ENCODE peak calls at places on chromosomes 1 and 21, in four cellular contexts. W, T, G and V are unnamed samples.

GRCh38 chr1:156464335-156464734 is 36.2 kb downstream of the MEF2D start:
- DNase-seq in W (peak; percentile 94), T (peak; percentile 35), G (no peak), V (no peak)

GRCh38 chr1:59418361-59418760 is 121.5 kb downstream of the FGGY start:
- DNase-seq in W (no peak), G (no peak), T (no peak), V (no peak)

GRCh38 chr1:3944621-3944914 is 44.5 kb upstream of the C1orf174 start:
- DNase-seq in W (no peak), G (no peak), T (no peak), V (no peak)

GRCh38 chr1:152220166-152221163 is 3.5 kb downstream of the HRNR start:
- DNase-seq in G (no peak), T (no peak), W (no peak), V (no peak)

GRCh38 chr1:99645699-99646531 is at the start of gene PALMD:
- DNase-seq in G (peak; percentile 50), T (no peak), W (peak; percentile 71), V (no peak)

GRCh38 chr1:115725600-115725999 is 42.9 kb downstream of the CASQ2 start:
- DNase-seq in G (no peak), W (no peak), T (no peak), V (peak; percentile 25)

GRCh38 chr1:66758247-66758755 is 6.0 kb downstream of the DYNLT5 start:
- DNase-seq in T (peak; percentile 12), G (no peak), W (no peak), V (peak; percentile 16)

GRCh38 chr21:32048353-32048752 is 175.5 kb downstream of the HUNK start:
- DNase-seq in W (no peak), G (no peak), T (no peak), V (no peak)

GRCh38 chr1:204478166-204478899 is 16.3 kb downstream of the PIK3C2B start:
- DNase-seq in T (no peak), W (no peak), G (no peak), V (no peak)

GRCh38 chr1:61680500-61680899 is 44.4 kb downstream of the TM2D1 start:
- DNase-seq in T (no peak), W (peak; percentile 27), G (no peak), V (no peak)

GRCh38 chr1:10122926-10123325 is 87.4 kb upstream of the KIF1B start:
- DNase-seq in G (no peak), W (no peak), T (peak; percentile 56), V (no peak)

GRCh38 chr1:101298663-101299062 is 61.8 kb downstream of the S1PR1 start:
- DNase-seq in G (no peak), W (no peak), T (no peak), V (no peak)

GRCh38 chr1:240115831-240116230 is 24.1 kb downstream of the FMN2 start:
- DNase-seq in G (no peak), T (no peak), W (no peak), V (no peak)

GRCh38 chr1:240114222-240114621 is 22.5 kb downstream of the FMN2 start:
- DNase-seq in T (no peak), G (no peak), W (no peak), V (no peak)

GRCh38 chr1:240109130-240109529 is 17.4 kb downstream of the FMN2 start:
- DNase-seq in W (no peak), G (no peak), T (no peak), V (no peak)

GRCh38 chr1:240109920-240110685 is 18.4 kb downstream of the FMN2 start:
- DNase-seq in G (no peak), W (peak; percentile 35), T (no peak), V (peak; percentile 21)

DNA sequence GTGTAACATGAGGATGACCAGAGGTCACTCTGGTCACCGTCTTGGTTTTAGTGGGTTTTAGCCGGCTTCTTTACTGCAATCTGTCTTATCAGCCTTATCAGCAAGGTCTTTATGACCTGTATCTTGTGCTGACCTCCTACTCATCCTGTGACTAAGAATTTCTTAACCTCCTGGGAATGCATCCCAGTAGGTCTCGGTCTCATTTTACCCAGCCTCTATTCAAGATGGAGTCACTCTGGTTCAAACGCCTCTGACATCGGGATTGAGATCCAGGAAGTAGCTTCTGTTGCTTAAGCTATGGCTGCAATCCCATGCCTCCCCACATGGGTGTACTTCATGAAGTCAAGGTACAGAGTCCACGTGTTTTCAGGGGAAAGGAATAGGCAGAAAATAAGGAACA is 19.9 kb downstream of the FMN2 start:
- DNase-seq in W (no peak), T (no peak), G (no peak), V (no peak)
- TF ChIP-seq CTCF in W (no peak), T (peak; percentile 33), G (no peak), V (no peak)

DNA sequence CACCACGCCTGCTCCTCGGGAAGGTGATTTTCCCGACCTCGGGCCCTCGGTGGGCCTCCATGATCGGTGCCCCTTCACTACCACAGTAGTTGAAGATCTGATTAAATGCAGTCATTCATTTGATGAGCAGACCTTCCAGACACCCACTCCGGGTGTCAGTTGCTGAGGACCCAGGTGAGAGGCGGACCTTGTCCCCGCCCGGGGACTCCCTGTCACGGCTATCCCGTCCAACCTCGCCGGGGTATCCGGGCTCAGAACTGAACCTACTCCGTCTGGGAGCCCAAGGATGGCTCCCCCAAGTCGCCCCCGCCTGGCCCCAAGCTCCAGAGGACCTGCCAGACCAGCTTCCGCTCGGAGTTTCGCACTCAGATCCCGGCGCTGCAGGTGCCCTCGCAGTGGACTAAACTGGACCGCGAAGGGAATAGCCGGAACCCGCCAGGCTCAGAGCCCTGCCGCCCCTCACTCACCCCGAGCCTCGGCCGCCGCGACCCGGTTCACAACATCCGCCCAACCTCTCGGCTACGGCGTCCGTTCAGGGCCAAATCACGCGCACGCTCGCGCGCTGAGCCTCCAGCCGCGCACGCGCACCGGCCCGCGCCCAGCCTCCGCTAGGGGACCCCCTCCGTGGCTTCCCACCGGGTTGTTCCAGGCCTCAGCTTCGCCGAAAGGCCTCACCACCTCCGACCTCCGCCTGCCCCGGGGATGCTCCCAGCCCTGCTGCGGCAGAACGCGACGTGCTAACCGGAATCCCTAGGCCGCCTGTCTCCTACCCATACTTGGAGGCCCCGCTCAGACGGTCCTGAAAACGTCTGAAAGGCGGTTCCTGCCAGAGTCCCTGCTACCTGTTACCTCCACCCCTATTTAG is 22.3 kb downstream of the RNU1-3 start:
- DNase-seq in G (peak; percentile 99), T (peak; percentile 96), W (peak; percentile 97), V (peak; percentile 100)
- TF ChIP-seq CTCF in G (peak; percentile 75), T (peak; percentile 65), W (peak; percentile 61), V (peak; percentile 43)

DNA sequence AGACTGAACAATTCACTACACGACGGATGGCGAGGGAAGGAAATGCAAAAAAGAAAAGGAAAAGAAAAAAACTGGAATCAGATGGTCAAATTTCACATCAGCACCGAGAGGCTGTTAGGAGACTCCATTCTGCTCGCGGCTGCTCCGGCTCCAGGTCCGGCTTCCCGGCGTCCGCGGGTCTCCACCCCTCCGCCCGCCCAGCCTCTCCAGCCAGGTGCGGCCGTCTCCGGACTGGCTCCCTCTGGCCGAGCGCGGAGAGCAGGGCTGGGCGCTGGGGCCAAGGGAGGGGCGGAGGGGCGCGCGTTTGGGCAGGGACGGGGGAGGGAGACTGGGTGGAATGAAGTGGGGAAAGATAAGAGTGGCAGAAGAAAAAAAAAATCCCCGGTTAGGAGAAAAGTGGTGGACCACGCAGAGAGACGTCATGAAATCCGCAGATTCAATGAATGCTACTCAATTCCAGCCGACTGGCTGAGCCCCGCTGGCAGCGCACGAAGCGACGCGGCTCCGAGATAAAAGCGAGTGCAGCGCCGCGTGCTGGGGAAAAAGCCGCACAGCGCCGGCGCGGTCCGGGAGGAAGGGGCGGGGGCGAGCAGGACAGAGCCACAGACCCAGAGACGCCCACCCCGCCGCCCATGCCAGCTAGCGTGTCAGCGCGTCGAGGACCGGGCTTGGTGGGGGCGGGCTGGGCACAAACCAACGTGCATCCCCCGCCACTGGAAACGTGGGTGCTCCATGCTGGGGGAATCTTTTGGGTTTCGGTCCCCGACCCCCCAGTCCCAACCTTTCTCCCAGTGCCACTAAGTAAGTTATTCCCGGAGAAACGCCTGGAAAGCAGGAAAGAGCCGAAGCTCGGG is at the start of gene KCNJ6:
- DNase-seq in T (peak; percentile 25), G (no peak), W (peak; percentile 48), V (peak; percentile 87)
- TF ChIP-seq CTCF in T (peak; percentile 81), G (peak; percentile 64), W (peak; percentile 84), V (peak; percentile 63)

DNA sequence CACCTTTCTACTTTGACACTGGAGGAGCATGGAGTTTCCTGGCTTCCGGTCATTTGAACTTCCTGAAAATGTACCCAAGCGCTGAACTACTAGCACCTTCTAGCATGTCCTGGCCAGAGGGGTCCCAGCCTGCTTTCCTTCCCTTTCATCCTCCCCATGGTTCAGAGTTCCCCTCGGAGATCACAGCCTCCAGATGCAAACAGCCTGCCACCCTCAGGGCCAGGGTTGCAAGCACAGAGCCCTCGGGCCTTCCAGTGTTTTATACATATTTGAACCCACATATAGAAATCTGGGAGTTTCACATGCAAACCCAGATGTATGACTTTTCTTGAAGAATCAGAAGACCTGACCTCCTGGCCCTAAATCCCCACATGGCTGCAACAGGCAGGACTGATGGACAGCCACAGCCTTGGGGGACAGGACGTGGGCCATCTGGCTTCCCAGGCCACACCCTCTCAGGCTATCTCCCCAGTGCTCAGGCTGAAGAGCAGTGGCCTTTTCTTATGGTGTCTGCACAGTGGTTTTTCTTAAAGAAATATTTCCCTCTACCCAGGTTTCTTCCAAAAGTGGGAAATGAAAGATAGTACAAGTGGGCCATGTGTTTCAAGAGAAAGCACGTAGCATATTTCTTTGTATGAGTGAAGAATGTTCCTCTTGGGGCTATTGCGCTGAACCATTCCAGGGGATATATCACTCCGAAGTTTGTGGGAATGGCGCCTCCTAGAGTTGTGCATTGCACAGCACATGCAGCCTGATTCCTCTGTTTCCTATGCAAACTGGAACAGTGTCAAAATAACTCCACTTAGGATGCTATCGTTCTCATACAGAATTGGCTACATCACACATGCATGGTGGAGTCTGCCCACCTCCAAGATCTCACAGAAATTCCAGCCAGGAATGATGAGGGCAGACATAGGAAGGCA is 232.0 kb upstream of the VAMP3 start:
- DNase-seq in T (no peak), W (peak; percentile 25), G (no peak), V (no peak)
- TF ChIP-seq CTCF in T (peak; percentile 20), W (no peak), G (no peak), V (no peak)

GRCh38 chr1:118225471-118225870 is 40.4 kb upstream of the SPAG17 start:
- DNase-seq in W (no peak), G (no peak), T (no peak), V (no peak)

GRCh38 chr1:118219438-118219837 is 34.4 kb upstream of the SPAG17 start:
- DNase-seq in T (no peak), W (no peak), G (no peak), V (no peak)

DNA sequence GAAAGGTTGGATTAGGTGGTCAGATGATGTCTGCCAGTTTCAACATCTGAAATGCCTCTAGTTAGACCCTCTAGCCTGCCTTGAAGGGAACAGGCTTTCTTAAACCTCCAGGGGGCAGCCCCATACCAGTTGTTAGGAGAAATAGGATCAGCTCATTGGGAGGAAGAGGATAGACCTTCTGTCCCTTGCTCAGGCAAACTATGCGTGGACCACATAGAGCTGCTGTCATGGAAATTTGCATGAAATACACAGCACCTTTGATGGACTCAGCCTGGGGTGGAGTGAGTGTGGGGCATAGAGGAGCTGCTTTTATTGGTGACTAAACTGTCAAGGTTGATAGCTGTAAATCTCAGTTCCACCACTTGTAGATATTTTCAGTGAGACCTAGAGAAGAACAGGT is 38.4 kb upstream of the SPAG17 start:
- DNase-seq in T (peak; percentile 6), G (peak; percentile 12), W (peak; percentile 45), V (peak; percentile 21)
- TF ChIP-seq CTCF in T (no peak), G (peak; percentile 59), W (peak; percentile 26), V (peak; percentile 28)

GRCh38 chr1:93749894-93750301 is 68.3 kb upstream of the BCAR3 start:
- DNase-seq in G (no peak), W (no peak), T (no peak), V (peak; percentile 70)
- TF ChIP-seq CTCF in G (no peak), W (no peak), T (peak; percentile 53), V (peak; percentile 40)

GRCh38 chr1:62687903-62688686 is at the start of gene DOCK7:
- DNase-seq in G (peak; percentile 84), W (peak; percentile 82), T (peak; percentile 70), V (peak; percentile 85)
- TF ChIP-seq CTCF in G (no peak), W (no peak), T (no peak), V (no peak)